ENCODE peak calls at places on chromosomes 16 and 17, in seven cellular contexts. G is HCT116, V is suprapubic skin, S is heart left ventricle, X is esophagus muscularis mucosa, F is uterus, Y is endothelial cell of umbilical vein. M is an unnamed sample.
A peak's percentile ranks its signal among the peaks of the same experiment; 100 is the strongest.

GRCh38 chr16:55559933-55560516 is 6.5 kb upstream of the CAPNS2 start:
- DNase-seq in G (no peak), V (no peak), S (no peak), X (no peak), F (no peak), Y (no peak), M (no peak)

GRCh38 chr16:12158428-12158827 is 181.9 kb downstream of the SNX29 start:
- DNase-seq in G (no peak), V (no peak), S (no peak), X (no peak), F (no peak), Y (no peak), M (peak; percentile 51)

GRCh38 chr16:65510850-65511249 is 389.0 kb upstream of the CDH11 start:
- DNase-seq in G (no peak), V (no peak), S (no peak), X (no peak), F (no peak), Y (no peak), M (no peak)

GRCh38 chr17:146546-146945 is 9.2 kb downstream of the SCGB1C2 start:
- DNase-seq in G (no peak), V (peak; percentile 49), S (no peak), X (no peak), F (peak; percentile 8), Y (no peak), M (no peak)

GRCh38 chr16:27576729-27577128 is 26.8 kb downstream of the KATNIP start:
- DNase-seq in G (no peak), V (no peak), S (no peak), X (no peak), F (no peak), Y (no peak), M (no peak)

GRCh38 chr17:68437979-68438877 is 19.1 kb downstream of the WIPI1 start:
- DNase-seq in G (no peak), V (no peak), S (peak; percentile 61), X (no peak), F (no peak), Y (peak; percentile 79), M (no peak)

GRCh38 chr17:72025113-72025512 is 95.7 kb upstream of the SOX9 start:
- DNase-seq in G (no peak), V (no peak), S (no peak), X (no peak), F (no peak), Y (no peak), M (no peak)

GRCh38 chr17:10120749-10121148 is 77.7 kb downstream of the GAS7 start:
- DNase-seq in G (no peak), V (peak; percentile 55), S (no peak), X (no peak), F (no peak), Y (no peak), M (no peak)

GRCh38 chr16:23026777-23027362 is 122.4 kb downstream of the USP31 start:
- DNase-seq in G (no peak), V (no peak), S (no peak), X (no peak), F (no peak), Y (peak; percentile 25), M (peak; percentile 7)

GRCh38 chr16:27568077-27568476 is 18.1 kb downstream of the KATNIP start:
- DNase-seq in G (no peak), V (no peak), S (no peak), X (no peak), F (no peak), Y (no peak), M (no peak)

GRCh38 chr16:5504028-5504758 is 406.6 kb upstream of the EEF2KMT start:
- DNase-seq in G (no peak), V (no peak), S (peak; percentile 31), X (no peak), F (no peak), Y (no peak), M (peak; percentile 7)

GRCh38 chr16:69141014-69141413 is 8.6 kb downstream of the UTP4 start:
- DNase-seq in G (no peak), V (no peak), S (no peak), X (no peak), F (no peak), Y (no peak), M (no peak)

GRCh38 chr16:29974291-29975133 is 844 bp downstream of the TAOK2 start:
- DNase-seq in G (no peak), V (peak; percentile 70), S (peak; percentile 70), X (no peak), F (peak; percentile 49), Y (peak; percentile 82), M (no peak)

GRCh38 chr17:9071016-9071415 is 49.7 kb downstream of the NTN1 start:
- DNase-seq in G (no peak), V (no peak), S (no peak), X (no peak), F (no peak), Y (no peak), M (no peak)

GRCh38 chr17:74190154-74190553 is 13.3 kb upstream of the RPL38 start:
- DNase-seq in G (peak; percentile 66), V (no peak), S (no peak), X (no peak), F (no peak), Y (peak; percentile 61), M (peak; percentile 67)

GRCh38 chr17:18261146-18261515 is 669 bp downstream of the MIEF2 start:
- DNase-seq in G (no peak), V (no peak), S (peak; percentile 92), X (no peak), F (peak; percentile 73), Y (peak; percentile 21), M (peak; percentile 99)

GRCh38 chr17:18259621-18260331 is 686 bp upstream of the MIEF2 start:
- DNase-seq in G (peak; percentile 56), V (no peak), S (no peak), X (no peak), F (no peak), Y (no peak), M (peak; percentile 81)

GRCh38 chr17:18261659-18262058 is 1.2 kb downstream of the MIEF2 start:
- DNase-seq in G (no peak), V (no peak), S (no peak), X (no peak), F (no peak), Y (no peak), M (no peak)

GRCh38 chr17:18262111-18262510 is 1.6 kb downstream of the MIEF2 start:
- DNase-seq in G (no peak), V (no peak), S (no peak), X (no peak), F (no peak), Y (no peak), M (no peak)

DNA sequence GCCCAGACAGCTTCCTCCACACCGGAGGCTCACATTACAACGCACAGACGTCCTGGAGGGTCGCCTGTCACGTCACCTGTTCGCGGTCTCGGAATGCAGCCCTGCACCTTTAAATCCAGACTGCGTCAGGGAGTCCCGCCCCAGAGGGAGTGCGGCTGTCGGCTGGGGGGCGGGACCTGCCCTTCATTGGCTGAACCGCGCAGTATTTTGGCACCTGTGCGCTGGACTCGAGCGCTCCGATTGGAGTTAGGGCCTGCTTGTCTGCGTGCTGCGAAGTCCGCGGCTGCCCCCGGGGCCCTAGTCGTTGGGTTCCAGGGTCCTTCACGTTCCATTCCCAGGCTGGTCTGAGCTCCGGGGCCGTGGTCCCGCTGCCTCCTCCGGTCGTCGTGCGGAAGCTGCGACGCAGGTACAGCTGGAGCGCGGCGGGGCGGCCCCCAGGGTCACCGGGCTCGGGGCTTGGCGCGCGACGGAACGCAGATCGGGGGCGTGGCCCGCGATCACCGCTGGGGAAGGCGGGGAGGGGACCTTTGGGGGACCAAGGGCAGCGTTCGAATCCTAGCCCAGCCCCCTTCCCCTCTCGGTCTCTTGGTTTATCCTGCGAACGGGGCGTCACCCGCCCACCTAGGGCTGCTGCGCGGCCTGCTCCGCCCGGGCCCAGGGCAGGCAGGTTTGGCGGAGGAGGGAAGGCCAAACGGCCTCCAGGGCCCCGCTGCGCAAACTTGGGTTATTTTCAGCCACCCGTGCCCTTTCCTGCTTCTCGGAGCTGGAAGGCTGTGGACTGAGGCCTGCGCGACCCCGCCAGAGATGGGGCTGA is at the start of gene MIEF2:
- DNase-seq in G (peak; percentile 90), V (peak; percentile 97), S (peak; percentile 98), X (peak; percentile 98), F (peak; percentile 96), Y (peak; percentile 96), M (peak; percentile 100)
- TF ChIP-seq POLR2A in G (peak; percentile 9), V (no peak), S (peak; percentile 62), X (peak; percentile 32), F (peak; percentile 10), Y (peak; percentile 52), M (peak; percentile 49)

GRCh38 chr17:59154721-59155438 is at the start of gene SKA2:
- DNase-seq in G (no peak), V (peak; percentile 98), S (peak; percentile 98), X (peak; percentile 99), F (peak; percentile 96), Y (no peak), M (peak; percentile 68)
- TF ChIP-seq POLR2A in G (peak; percentile 62), V (no peak), S (no peak), X (no peak), F (peak; percentile 16), Y (no peak), M (peak; percentile 51)

GRCh38 chr17:44556114-44556853 is 1.0 kb upstream of the FZD2 start:
- DNase-seq in G (peak; percentile 19), V (no peak), S (peak; percentile 42), X (no peak), F (peak; percentile 55), Y (peak; percentile 63), M (peak; percentile 49)

GRCh38 chr17:44556854-44557606 is at the start of gene FZD2:
- DNase-seq in G (peak; percentile 91), V (peak; percentile 78), S (peak; percentile 91), X (peak; percentile 98), F (peak; percentile 95), Y (peak; percentile 92), M (peak; percentile 97)

GRCh38 chr17:44558349-44559287 is 1.3 kb downstream of the FZD2 start:
- DNase-seq in G (no peak), V (no peak), S (no peak), X (no peak), F (peak; percentile 22), Y (no peak), M (no peak)

GRCh38 chr17:44559288-44560249 is 2.3 kb downstream of the FZD2 start:
- DNase-seq in G (no peak), V (no peak), S (no peak), X (no peak), F (no peak), Y (no peak), M (no peak)

DNA sequence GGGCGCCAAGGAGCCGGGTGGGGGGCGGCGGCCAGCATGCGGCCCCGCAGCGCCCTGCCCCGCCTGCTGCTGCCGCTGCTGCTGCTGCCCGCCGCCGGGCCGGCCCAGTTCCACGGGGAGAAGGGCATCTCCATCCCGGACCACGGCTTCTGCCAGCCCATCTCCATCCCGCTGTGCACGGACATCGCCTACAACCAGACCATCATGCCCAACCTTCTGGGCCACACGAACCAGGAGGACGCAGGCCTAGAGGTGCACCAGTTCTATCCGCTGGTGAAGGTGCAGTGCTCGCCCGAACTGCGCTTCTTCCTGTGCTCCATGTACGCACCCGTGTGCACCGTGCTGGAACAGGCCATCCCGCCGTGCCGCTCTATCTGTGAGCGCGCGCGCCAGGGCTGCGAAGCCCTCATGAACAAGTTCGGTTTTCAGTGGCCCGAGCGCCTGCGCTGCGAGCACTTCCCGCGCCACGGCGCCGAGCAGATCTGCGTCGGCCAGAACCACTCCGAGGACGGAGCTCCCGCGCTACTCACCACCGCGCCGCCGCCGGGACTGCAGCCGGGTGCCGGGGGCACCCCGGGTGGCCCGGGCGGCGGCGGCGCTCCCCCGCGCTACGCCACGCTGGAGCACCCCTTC is 485 bp downstream of the FZD2 start:
- DNase-seq in G (no peak), V (peak; percentile 64), S (no peak), X (no peak), F (peak; percentile 36), Y (peak; percentile 60), M (no peak)
- TF ChIP-seq POLR2A in G (no peak), V (no peak), S (no peak), X (no peak), F (no peak), Y (no peak), M (peak; percentile 26)

GRCh38 chr17:81710514-81711308 is 1.4 kb upstream of the SLC25A10 start:
- DNase-seq in G (no peak), V (no peak), S (no peak), X (no peak), F (no peak), Y (no peak), M (no peak)
- TF ChIP-seq POLR2A in G (peak; percentile 55), V (no peak), S (no peak), X (no peak), F (no peak), Y (no peak), M (no peak)

M was measured in H54.